ENCODE peak calls at places on chromosomes 11 and 22, in nine cellular contexts. I is kidney, D is cardiac muscle cell, U is H9, T is OCI-LY7, C is Peyer's patch, M is right lobe of liver, E is foreskin keratinocyte, B is IMR-90. H is an unnamed sample. For H3K4me1, the result is how much of the 10 kb centered on the place peaks cover.

GRCh38 chr11:114358711-114359110 is 41.6 kb downstream of the C11orf71 start:
- DNase-seq in I (no peak), D (no peak), U (no peak), T (no peak), C (no peak), M (no peak), E (peak), B (peak), H (no peak)

GRCh38 chr11:63869171-63869591 is 30.3 kb downstream of the MARK2 start:
- DNase-seq in I (peak), D (no peak), U (no peak), T (no peak), C (peak), M (no peak), E (peak), B (no peak), H (no peak)

GRCh38 chr22:19961201-19961580 is 19.6 kb upstream of the TXNRD2 start:
- DNase-seq in I (peak), D (no peak), U (no peak), T (no peak), C (no peak), M (peak), E (no peak), B (no peak), H (no peak)

GRCh38 chr11:12914401-12914912 is 94.7 kb upstream of the RASSF10 start:
- DNase-seq in I (peak), D (peak), U (peak), T (peak), C (no peak), M (no peak), E (no peak), B (peak), H (no peak)

GRCh38 chr11:128361451-128362020 is 225.8 kb downstream of the ETS1 start:
- DNase-seq in I (no peak), D (peak), U (no peak), T (no peak), C (peak), M (no peak), E (no peak), B (peak), H (no peak)

GRCh38 chr11:125364085-125364822 is 131.8 kb downstream of the FEZ1 start:
- DNase-seq in I (no peak), D (no peak), U (no peak), T (no peak), C (no peak), M (no peak), E (peak), B (peak), H (no peak)

GRCh38 chr11:91952056-91952455 is 272.6 kb upstream of the FAT3 start:
- DNase-seq in I (no peak), D (no peak), U (no peak), T (no peak), C (no peak), M (no peak), E (no peak), B (no peak), H (no peak)

GRCh38 chr11:12889243-12889642 is 119.9 kb upstream of the RASSF10 start:
- DNase-seq in I (no peak), D (no peak), U (no peak), T (no peak), C (no peak), M (no peak), E (peak), B (peak), H (no peak)

GRCh38 chr11:74504100-74504691 is 10.7 kb upstream of the LIPT2 start:
- DNase-seq in I (no peak), D (no peak), U (no peak), T (no peak), C (no peak), M (no peak), E (no peak), B (no peak), H (no peak)

GRCh38 chr11:46198873-46199250 is 77.6 kb upstream of the PHF21A start:
- DNase-seq in I (no peak), D (no peak), U (no peak), T (no peak), C (no peak), M (no peak), E (no peak), B (no peak), H (no peak)

GRCh38 chr11:133547808-133548494 is 15.7 kb upstream of the OPCML start:
- DNase-seq in I (no peak), D (no peak), U (no peak), T (no peak), C (no peak), M (no peak), E (no peak), B (no peak), H (no peak)

GRCh38 chr11:6622261-6623171 is 3.3 kb upstream of the TPP1 start:
- DNase-seq in I (peak), D (no peak), U (no peak), T (peak), C (no peak), M (no peak), E (no peak), B (no peak), H (peak)

GRCh38 chr11:72569966-72570892 is 104.0 kb downstream of the PDE2A start:
- DNase-seq in I (no peak), D (no peak), U (peak), T (no peak), C (peak), M (peak), E (peak), B (peak), H (no peak)

GRCh38 chr11:119704849-119705248 is 24.2 kb downstream of the NECTIN1 start:
- DNase-seq in I (no peak), D (no peak), U (no peak), T (no peak), C (no peak), M (no peak), E (no peak), B (no peak), H (no peak)

GRCh38 chr11:28759311-28759710 is 651.1 kb downstream of the METTL15 start:
- DNase-seq in I (no peak), D (no peak), U (no peak), T (no peak), C (no peak), M (no peak), E (peak), B (peak), H (no peak)

GRCh38 chr22:28424427-28425080 is 255.1 kb downstream of the TTC28 start:
- DNase-seq in I (no peak), D (no peak), U (no peak), T (no peak), C (no peak), M (no peak), E (no peak), B (peak), H (no peak)

GRCh38 chr22:39416319-39416718 is 16.7 kb downstream of the TAB1 start:
- DNase-seq in I (peak), D (no peak), U (no peak), T (no peak), C (no peak), M (no peak), E (no peak), B (no peak), H (peak)

GRCh38 chr11:21810650-21811049 is 382.2 kb upstream of the ANO5 start:
- DNase-seq in I (no peak), D (no peak), U (no peak), T (no peak), C (no peak), M (no peak), E (peak), B (no peak), H (no peak)

GRCh38 chr11:44071157-44071556 is 5.1 kb downstream of the ACCS start:
- DNase-seq in I (no peak), D (no peak), U (peak), T (no peak), C (no peak), M (no peak), E (no peak), B (no peak), H (no peak)

GRCh38 chr11:71330996-71331395 is 78.6 kb upstream of the SHANK2 start:
- DNase-seq in I (peak), D (no peak), U (no peak), T (no peak), C (peak), M (peak), E (no peak), B (no peak), H (peak)

GRCh38 chr11:8251767-8252295 is 11.8 kb downstream of the LMO1 start:
- DNase-seq in I (peak), D (no peak), U (peak), T (no peak), C (peak), M (peak), E (no peak), B (no peak), H (peak)

GRCh38 chr11:3080104-3080503 is 22.9 kb upstream of the CARS1 start:
- DNase-seq in I (no peak), D (no peak), U (no peak), T (no peak), C (no peak), M (no peak), E (no peak), B (peak), H (no peak)

GRCh38 chr11:122207505-122207904 is 91.5 kb upstream of the BLID start:
- DNase-seq in I (no peak), D (no peak), U (no peak), T (no peak), C (no peak), M (peak), E (no peak), B (peak), H (no peak)

DNA sequence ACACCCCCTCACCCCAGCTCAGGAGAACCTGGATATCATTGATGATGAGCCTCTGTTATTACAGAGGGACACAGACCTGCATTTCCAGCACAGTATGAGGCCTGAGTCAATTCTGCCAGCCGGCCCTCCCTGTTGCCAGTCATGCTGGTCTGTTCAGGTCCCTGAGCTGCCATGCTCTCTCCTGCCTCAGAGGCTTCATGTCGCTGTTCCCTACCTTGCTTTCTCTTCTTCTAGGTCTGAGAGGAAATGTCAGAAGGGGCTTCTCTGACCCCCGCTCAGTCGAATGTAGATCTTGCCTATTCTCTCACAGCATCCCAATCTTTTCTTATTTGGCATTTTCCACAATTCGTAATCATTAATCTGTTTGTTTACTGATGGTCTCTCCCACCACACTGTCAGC is 21.8 kb upstream of the ABCC8 start:
- DNase-seq in I (peak), D (peak), U (peak), T (no peak), C (no peak), M (no peak), E (no peak), B (no peak), H (peak)
- TF ChIP-seq CTCF in I (no peak), D (peak), U (peak), T (no peak), C (no peak), M (no peak), E (no peak), B (peak), H (no peak)

DNA sequence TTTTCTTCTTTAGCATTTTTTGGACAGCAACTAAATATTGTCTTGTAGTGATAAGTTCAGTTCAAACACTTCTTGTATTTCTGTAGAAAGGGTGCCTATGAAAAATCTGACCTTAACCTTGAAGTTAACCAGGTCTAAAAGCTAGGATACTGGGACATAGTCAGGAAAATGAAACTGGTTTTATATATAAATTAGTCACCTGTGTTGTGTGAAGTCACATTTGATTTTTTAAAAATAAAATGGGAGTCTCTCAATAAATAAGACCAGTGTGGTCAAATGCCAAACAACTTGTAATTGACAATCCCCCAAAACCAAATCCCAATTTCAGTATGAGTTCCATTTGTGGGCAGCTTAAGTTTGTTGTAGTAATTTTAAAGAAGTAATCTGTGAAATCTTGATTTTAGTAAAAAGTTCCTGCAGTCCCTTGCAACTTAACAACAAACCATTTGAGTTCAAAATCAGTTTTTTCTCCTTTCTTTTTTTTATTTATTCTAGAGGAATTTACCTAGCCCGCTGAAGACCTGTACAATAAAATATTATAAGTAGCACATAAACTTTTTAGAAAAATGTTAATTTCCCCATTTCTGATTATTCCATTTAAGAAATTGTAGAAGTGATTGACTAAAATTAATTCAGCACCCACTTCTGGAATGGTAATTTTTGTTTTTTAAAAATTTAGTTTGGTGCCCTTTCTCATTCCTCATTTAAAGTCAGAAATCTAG is 84.4 kb upstream of the PPARA start:
- DNase-seq in I (no peak), D (no peak), U (no peak), T (no peak), C (no peak), M (no peak), E (peak), B (no peak), H (no peak)
- H3K4me1 ChIP-seq in I (under half), D (under half), U (under half), T (under half), C (under half), M (under half), E (under half), B (under half), H (under half)

DNA sequence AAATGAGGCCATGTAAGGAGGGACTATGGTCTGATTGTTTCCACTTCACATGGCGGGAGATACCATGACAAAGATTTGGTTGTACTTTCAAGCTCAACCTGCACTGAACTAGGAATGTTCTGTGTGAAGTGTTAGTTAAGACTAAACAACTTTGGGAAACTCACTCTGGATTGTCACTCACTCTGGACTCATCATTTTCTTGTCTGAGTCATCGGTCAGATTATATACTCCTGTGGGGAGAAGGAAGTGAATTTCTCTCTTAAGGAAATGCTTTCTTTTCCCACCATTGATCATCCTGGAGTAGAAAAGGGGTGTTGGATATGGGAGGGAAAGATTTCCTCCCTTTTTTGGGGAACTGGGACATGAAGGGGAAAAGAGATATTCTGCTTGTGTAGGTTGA is 26.9 kb upstream of the CAT start:
- DNase-seq in I (no peak), D (no peak), U (no peak), T (no peak), C (no peak), M (no peak), E (no peak), B (no peak), H (no peak)
- TF ChIP-seq CTCF in I (no peak), D (no peak), U (no peak), T (no peak), C (no peak), M (no peak), E (no peak), B (no peak), H (no peak)

GRCh38 chr22:24518774-24519485 is 23.8 kb downstream of the UPB1 start:
- DNase-seq in I (no peak), D (no peak), U (no peak), T (no peak), C (no peak), M (no peak), E (no peak), B (no peak), H (no peak)

GRCh38 chr22:24523873-24524272 is 28.7 kb downstream of the UPB1 start:
- DNase-seq in I (no peak), D (no peak), U (no peak), T (no peak), C (no peak), M (no peak), E (no peak), B (peak), H (no peak)

GRCh38 chr22:24525416-24526037 is 29.4 kb downstream of the GUCD1 start:
- DNase-seq in I (peak), D (peak), U (peak), T (peak), C (peak), M (peak), E (peak), B (peak), H (peak)

GRCh38 chr22:24518228-24518627 is 23.1 kb downstream of the UPB1 start:
- DNase-seq in I (no peak), D (no peak), U (no peak), T (no peak), C (no peak), M (no peak), E (no peak), B (no peak), H (no peak)

DNA sequence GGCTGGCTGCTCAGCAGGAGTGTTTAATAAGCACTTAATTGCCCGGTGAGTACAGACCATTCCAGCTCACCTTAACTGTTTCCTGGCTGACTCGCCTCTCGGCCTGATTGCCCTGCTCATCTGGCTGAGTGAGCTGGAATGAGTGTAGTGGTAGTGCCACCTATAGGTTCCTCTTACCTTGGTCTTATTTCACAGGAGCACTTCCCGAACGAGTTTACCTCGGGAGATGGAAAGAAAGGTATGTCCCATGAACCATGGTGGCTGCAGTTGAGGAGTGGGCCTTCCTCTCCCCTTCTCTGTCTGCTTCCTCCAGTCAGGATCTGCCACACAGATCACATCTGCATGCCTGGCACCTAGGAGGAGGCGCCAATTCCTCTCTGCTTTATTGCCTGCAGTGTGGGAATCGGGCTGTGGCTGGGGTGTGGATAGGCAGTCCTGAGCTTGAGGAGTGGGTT is 26.7 kb downstream of the UPB1 start:
- DNase-seq in I (peak), D (peak), U (peak), T (peak), C (peak), M (no peak), E (peak), B (peak), H (no peak)
- H3K4me1 ChIP-seq in I (under half), D (under half), U (under half), T (under half), C (under half), M (under half), E (under half), B (under half), H (half or more)

DNA sequence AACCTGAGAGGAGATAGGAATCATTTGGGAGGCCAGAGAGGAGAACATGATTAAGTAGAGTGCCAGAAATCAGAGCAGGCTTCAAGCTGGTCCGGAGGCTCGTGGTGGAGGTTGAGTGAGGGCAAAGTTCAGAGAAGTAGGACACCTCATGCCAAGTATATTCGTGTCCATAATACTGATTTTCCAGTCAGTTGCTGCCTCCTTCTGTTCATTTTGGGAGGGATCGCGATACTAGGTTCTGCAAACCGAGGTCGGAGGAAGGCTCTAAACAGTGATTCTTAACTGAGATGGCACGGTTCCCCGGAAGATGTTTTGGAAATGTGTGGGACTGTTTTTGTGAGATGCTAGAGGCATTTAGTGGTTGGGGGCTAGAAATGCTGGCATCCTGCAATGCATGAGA is 13.6 kb upstream of the CD3E start:
- DNase-seq in I (no peak), D (peak), U (peak), T (peak), C (peak), M (peak), E (peak), B (no peak), H (no peak)
- TF ChIP-seq CTCF in I (peak), D (peak), U (peak), T (peak), C (peak), M (peak), E (peak), B (no peak), H (peak)

GRCh38 chr11:86061483-86061882 is 7.4 kb downstream of the PICALM start:
- DNase-seq in I (no peak), D (no peak), U (no peak), T (no peak), C (no peak), M (no peak), E (no peak), B (no peak), H (no peak)

GRCh38 chr11:86058360-86058759 is 10.5 kb downstream of the PICALM start:
- DNase-seq in I (no peak), D (no peak), U (no peak), T (no peak), C (no peak), M (no peak), E (no peak), B (no peak), H (no peak)

GRCh38 chr11:86063536-86063935 is 5.3 kb downstream of the PICALM start:
- DNase-seq in I (no peak), D (no peak), U (no peak), T (no peak), C (no peak), M (no peak), E (peak), B (no peak), H (no peak)

GRCh38 chr11:86062719-86063118 is 6.2 kb downstream of the PICALM start:
- DNase-seq in I (no peak), D (no peak), U (no peak), T (peak), C (no peak), M (no peak), E (no peak), B (no peak), H (no peak)

GRCh38 chr11:86060544-86060943 is 8.3 kb downstream of the PICALM start:
- DNase-seq in I (no peak), D (no peak), U (no peak), T (no peak), C (no peak), M (no peak), E (no peak), B (no peak), H (no peak)
- H3K4me1 ChIP-seq in I (under half), D (under half), U (under half), T (under half), C (under half), M (under half), E (under half), B (under half), H (half or more)

H was measured in spleen.